ENCODE peak calls at places on chromosome X, in four cellular contexts. One of them, this sample, is unnamed.

GRCh38 chrX:151902813-151903591 is 9.7 kb upstream of the MAGEA4 start:
- DNase-seq in suprapubic skin: no peak
- DNase-seq in cardiac muscle cell: peak; percentile 83
- DNase-seq in uterus: peak; percentile 44
- DNase-seq in this sample: peak; percentile 72

GRCh38 chrX:149462849-149463248 is 42.3 kb downstream of the IDS start:
- DNase-seq in uterus: no peak
- DNase-seq in suprapubic skin: no peak
- DNase-seq in cardiac muscle cell: peak; percentile 49
- DNase-seq in this sample: no peak

GRCh38 chrX:54447461-54447860 is 7.3 kb downstream of the TSR2 start:
- DNase-seq in uterus: no peak
- DNase-seq in cardiac muscle cell: peak; percentile 23
- DNase-seq in suprapubic skin: no peak
- DNase-seq in this sample: no peak

GRCh38 chrX:46573331-46573895 is at the start of gene CHST7:
- DNase-seq in uterus: peak; percentile 50
- DNase-seq in cardiac muscle cell: peak; percentile 79
- DNase-seq in suprapubic skin: peak; percentile 74
- DNase-seq in this sample: peak; percentile 76

GRCh38 chrX:153488231-153488914 is 6.4 kb upstream of the BGN start:
- DNase-seq in uterus: no peak
- DNase-seq in suprapubic skin: no peak
- DNase-seq in cardiac muscle cell: peak; percentile 75
- DNase-seq in this sample: no peak

GRCh38 chrX:20461576-20461975 is 194.9 kb upstream of the RPS6KA3 start:
- DNase-seq in cardiac muscle cell: no peak
- DNase-seq in uterus: no peak
- DNase-seq in suprapubic skin: no peak
- DNase-seq in this sample: no peak

GRCh38 chrX:134999469-134999868 is 8.7 kb downstream of the SMIM10 start:
- DNase-seq in uterus: no peak
- DNase-seq in suprapubic skin: no peak
- DNase-seq in cardiac muscle cell: peak; percentile 71
- DNase-seq in this sample: no peak

GRCh38 chrX:87621697-87622096 is 104.1 kb downstream of the KLHL4 start:
- DNase-seq in suprapubic skin: no peak
- DNase-seq in uterus: no peak
- DNase-seq in cardiac muscle cell: peak; percentile 81
- DNase-seq in this sample: no peak

DNA sequence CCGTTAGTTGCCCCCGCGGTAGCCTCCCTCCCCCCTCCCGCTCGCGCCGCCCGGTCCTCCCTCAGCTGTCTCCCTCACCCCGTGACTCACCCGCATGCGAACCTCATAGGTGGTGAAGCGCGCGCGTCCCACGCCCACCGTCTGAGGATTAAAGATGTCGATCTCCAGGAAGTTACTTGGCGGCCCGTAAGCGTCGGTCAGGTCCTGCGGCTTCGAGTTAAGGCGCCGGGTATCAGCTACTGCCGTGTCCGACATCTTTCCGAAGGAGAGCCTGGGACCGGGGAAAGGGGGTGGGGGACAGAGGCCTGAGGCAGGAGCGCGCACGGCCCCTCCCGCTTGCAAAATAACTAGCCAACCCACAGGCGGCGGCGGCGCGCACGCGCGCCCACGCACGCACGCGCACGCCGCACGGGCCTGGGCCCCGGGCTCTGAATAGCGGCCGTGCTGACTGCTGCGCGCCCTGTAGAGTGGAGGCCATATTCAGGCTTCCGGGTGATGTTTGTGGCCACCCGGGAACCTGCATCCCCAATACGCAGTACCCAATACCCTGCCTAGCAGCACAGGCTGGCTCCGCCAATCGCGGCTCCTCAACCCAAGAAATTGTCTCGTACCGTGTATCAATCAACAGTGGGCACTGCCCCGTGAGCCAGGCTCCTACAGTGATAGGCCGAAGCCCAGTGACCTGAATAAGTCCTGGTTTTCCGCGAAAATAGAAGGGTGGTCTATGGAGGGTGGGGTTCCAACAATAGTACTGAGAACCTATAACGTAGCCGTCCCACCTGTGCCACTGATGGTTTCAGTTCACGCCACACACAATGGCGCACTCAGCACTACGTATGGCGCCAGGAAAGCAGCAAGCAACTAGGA is at the start of gene SNX12:
- DNase-seq in suprapubic skin: peak; percentile 93
- DNase-seq in cardiac muscle cell: peak; percentile 96
- DNase-seq in uterus: peak; percentile 92
- DNase-seq in this sample: peak; percentile 95
- TF ChIP-seq CTCF in suprapubic skin: peak; percentile 92
- TF ChIP-seq CTCF in cardiac muscle cell: no peak
- TF ChIP-seq CTCF in uterus: peak; percentile 84
- TF ChIP-seq CTCF in this sample: no peak

DNA sequence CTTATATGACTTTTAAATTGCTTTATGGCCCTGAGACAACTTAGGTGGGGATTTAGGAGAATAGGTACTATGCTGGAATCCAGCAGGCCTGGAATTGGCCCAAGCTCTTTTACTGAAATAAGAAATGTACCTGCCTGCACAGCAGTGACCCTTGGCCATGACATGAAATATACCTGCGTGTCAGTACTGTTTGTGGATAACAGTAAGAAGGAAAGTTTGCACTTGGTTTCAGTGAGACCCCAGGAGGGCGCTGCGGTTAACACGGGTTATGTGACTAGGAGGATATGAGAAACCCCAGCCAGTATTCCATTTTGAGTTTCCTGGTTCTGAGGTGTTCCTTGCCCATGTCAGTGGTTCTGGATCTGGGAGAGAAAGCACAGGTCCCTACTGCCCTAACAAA is 5.3 kb downstream of the MTM1 start:
- DNase-seq in uterus: no peak
- DNase-seq in suprapubic skin: no peak
- DNase-seq in cardiac muscle cell: no peak
- DNase-seq in this sample: no peak
- H3K4me1 ChIP-seq in uterus: no peaks in the 10 kb centered on the region
- H3K4me1 ChIP-seq in suprapubic skin: peaks cover 43% of the 10 kb centered on the region
- H3K4me1 ChIP-seq in cardiac muscle cell: no peaks in the 10 kb centered on the region
- H3K4me1 ChIP-seq in this sample: no peaks in the 10 kb centered on the region

DNA sequence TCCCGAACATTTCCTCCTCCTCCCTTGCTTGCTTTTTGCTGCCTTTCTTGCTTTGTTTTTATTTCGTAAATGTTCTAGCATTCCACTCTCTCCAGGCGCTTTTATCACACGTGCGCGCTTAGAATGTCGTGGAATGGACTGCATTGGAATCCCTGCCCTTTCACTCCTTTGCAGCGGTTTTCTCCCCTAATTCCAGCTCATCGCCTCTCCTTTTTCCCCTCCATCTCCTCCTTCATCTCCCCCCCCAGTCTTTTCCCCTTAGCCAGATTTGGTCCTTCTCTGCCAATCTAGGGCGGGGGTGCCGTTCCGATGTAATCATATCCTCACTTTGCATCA is 578 bp downstream of the OGT start:
- DNase-seq in cardiac muscle cell: peak; percentile 9
- DNase-seq in uterus: no peak
- DNase-seq in suprapubic skin: no peak
- DNase-seq in this sample: no peak
- TF ChIP-seq CTCF in cardiac muscle cell: no peak
- TF ChIP-seq CTCF in uterus: no peak
- TF ChIP-seq CTCF in suprapubic skin: no peak
- TF ChIP-seq CTCF in this sample: no peak

DNA sequence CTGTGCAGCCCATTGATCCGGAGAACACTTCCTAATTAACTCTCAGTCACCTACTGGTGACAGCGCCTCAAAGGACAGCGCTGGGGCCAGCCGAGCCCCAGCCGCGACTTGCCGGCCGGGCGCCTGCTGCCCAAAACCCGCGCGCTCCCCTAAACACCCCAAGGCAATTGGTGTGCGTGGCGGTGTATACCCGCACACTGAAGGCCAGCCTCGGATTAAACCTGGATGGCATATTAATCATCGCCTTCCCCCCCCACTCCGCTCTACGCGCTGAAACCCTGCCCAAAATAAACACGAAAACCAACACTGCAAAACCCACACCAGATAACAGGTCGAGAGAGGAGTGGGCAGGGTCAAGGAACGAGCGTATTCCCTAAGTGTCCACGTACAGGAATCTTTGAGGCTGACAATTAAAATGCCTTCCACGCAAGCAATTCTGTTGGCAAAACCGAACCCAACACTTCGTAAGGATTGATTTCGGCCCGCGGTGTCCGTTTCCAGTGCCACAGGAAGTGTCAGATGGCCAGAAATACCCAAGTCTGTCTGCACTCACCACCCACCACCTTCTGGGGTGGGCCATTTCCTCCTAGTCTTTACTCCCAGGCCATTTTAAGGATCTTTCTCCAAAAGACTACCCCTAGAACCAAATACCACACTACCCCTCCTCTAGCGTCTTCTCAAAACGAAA is 2.7 kb downstream of the BCOR start:
- DNase-seq in suprapubic skin: no peak
- DNase-seq in uterus: no peak
- DNase-seq in cardiac muscle cell: no peak
- DNase-seq in this sample: no peak
- H3K4me1 ChIP-seq in suprapubic skin: peaks cover 43% of the 10 kb centered on the region
- H3K4me1 ChIP-seq in uterus: no peaks in the 10 kb centered on the region
- H3K4me1 ChIP-seq in cardiac muscle cell: peaks cover 31% of the 10 kb centered on the region
- H3K4me1 ChIP-seq in this sample: no peaks in the 10 kb centered on the region

GRCh38 chrX:117996918-117997480 is 119.6 kb downstream of the KLHL13 start:
- DNase-seq in cardiac muscle cell: no peak
- DNase-seq in uterus: no peak
- DNase-seq in suprapubic skin: no peak
- DNase-seq in this sample: no peak
- TF ChIP-seq CTCF in cardiac muscle cell: peak; percentile 23
- TF ChIP-seq CTCF in uterus: peak; percentile 6
- TF ChIP-seq CTCF in suprapubic skin: no peak
- TF ChIP-seq CTCF in this sample: peak; percentile 51

This sample was measured in right atrium auricular region.